ENCODE peak calls at places on chromosomes 12 and 14, in eight cellular contexts. J, Z, U, I, V, A, H and S are unnamed samples.

GRCh38 chr12:128930591-128930990 is 77.3 kb downstream of the GLT1D1 start:
- DNase-seq in U (no peak), A (no peak), J (no peak), Z (no peak), I (no peak), V (no peak), H (no peak), S (no peak)

GRCh38 chr14:76133103-76133502 is 18.6 kb upstream of the GPATCH2L start:
- DNase-seq in V (no peak), J (no peak), A (peak), I (no peak), H (no peak), Z (no peak), U (peak), S (no peak)

GRCh38 chr14:69573841-69574265 is 818 bp downstream of the CCDC177 start:
- DNase-seq in H (no peak), Z (no peak), J (no peak), U (peak), V (no peak), A (no peak), I (no peak), S (no peak)

GRCh38 chr14:77313374-77313773 is 7.3 kb downstream of the POMT2 start:
- DNase-seq in H (no peak), V (no peak), I (no peak), Z (no peak), A (no peak), J (no peak), U (no peak), S (no peak)

GRCh38 chr12:1932264-1932777 is 13.9 kb upstream of the CACNA2D4 start:
- DNase-seq in Z (no peak), J (peak), A (no peak), U (peak), V (no peak), I (peak), H (peak), S (no peak)

GRCh38 chr12:32698285-32698684 is 19.2 kb downstream of the DNM1L start:
- DNase-seq in J (no peak), V (no peak), H (no peak), Z (no peak), I (no peak), U (no peak), A (no peak), S (no peak)

GRCh38 chr14:79514700-79515099 is 696.6 kb downstream of the DIO2 start:
- DNase-seq in V (no peak), A (peak), H (no peak), U (peak), Z (no peak), I (no peak), J (no peak), S (no peak)

GRCh38 chr14:65096323-65097089 is 5.8 kb downstream of the MAX start:
- DNase-seq in Z (no peak), U (peak), H (peak), J (no peak), I (no peak), V (no peak), A (no peak), S (no peak)

GRCh38 chr14:90288646-90289355 is 32.4 kb downstream of the PSMC1 start:
- DNase-seq in Z (no peak), U (no peak), J (peak), A (no peak), H (no peak), I (no peak), V (no peak), S (no peak)

GRCh38 chr12:113955109-113955970 is 10.8 kb downstream of the RBM19 start:
- DNase-seq in H (peak), J (no peak), A (peak), V (no peak), Z (no peak), I (peak), U (peak), S (peak)

GRCh38 chr14:50018236-50019210 is 97.8 kb downstream of the VCPKMT start:
- DNase-seq in J (no peak), H (peak), I (no peak), V (no peak), A (no peak), U (no peak), Z (no peak), S (no peak)

GRCh38 chr12:93448796-93449195 is 7.0 kb upstream of the UBE2N start:
- DNase-seq in Z (no peak), J (no peak), H (peak), A (no peak), I (no peak), V (no peak), U (no peak), S (no peak)

GRCh38 chr12:69633061-69633460 is 22.4 kb upstream of the LRRC10 start:
- DNase-seq in J (no peak), H (no peak), A (no peak), U (no peak), I (no peak), V (no peak), Z (no peak), S (no peak)

GRCh38 chr12:77625441-77625840 is 205.3 kb upstream of the NAV3 start:
- DNase-seq in I (no peak), U (peak), A (no peak), V (no peak), J (peak), Z (no peak), H (no peak), S (no peak)